ENCODE peak calls at places on chromosomes 4 and X, in ten cellular contexts. T, P, Z, D, S, K, E, L, M and R are unnamed samples.
A peak's percentile ranks its signal among the peaks of the same experiment; 100 is the strongest.

GRCh38 chr4:37737456-37737855 is 51.3 kb upstream of the RELL1 start:
- DNase-seq in P (no peak), M (no peak), T (peak; percentile 52), L (no peak), D (no peak), Z (no peak), S (peak; percentile 58), E (no peak), K (no peak), R (no peak)

GRCh38 chr4:99735822-99736221 is 78.2 kb upstream of the C4orf54 start:
- DNase-seq in K (no peak), E (no peak), P (no peak), T (no peak), L (no peak), M (no peak), D (no peak), S (no peak), Z (no peak), R (no peak)

GRCh38 chrX:118345045-118345400 is 883 bp upstream of the WDR44 start:
- DNase-seq in Z (no peak), M (no peak), K (no peak), S (no peak), P (peak; percentile 14), D (no peak), L (peak; percentile 47), E (no peak), T (no peak), R (no peak)

GRCh38 chr4:6093671-6094070 is 75.4 kb upstream of the C4orf50 start:
- DNase-seq in M (no peak), Z (no peak), P (no peak), L (no peak), E (no peak), D (no peak), T (no peak), S (no peak), K (no peak), R (no peak)

GRCh38 chrX:17590892-17591740 is 146.2 kb upstream of the SCML1 start:
- DNase-seq in M (no peak), K (peak; percentile 64), D (peak; percentile 44), S (peak; percentile 78), Z (no peak), L (peak; percentile 65), T (peak; percentile 80), E (peak; percentile 54), P (peak; percentile 23), R (peak; percentile 54)

GRCh38 chr4:182219400-182219799 is 23.8 kb upstream of the TENM3 start:
- DNase-seq in Z (no peak), L (no peak), M (no peak), P (no peak), K (no peak), D (no peak), S (peak; percentile 67), T (peak; percentile 56), E (no peak), R (no peak)

GRCh38 chr4:80334568-80334967 is 962 bp upstream of the CFAP299 start:
- DNase-seq in K (no peak), M (no peak), D (no peak), S (no peak), T (no peak), P (no peak), Z (no peak), L (no peak), E (no peak), R (no peak)

GRCh38 chr4:15996773-15997172 is 33.8 kb upstream of the FGFBP2 start:
- DNase-seq in T (peak; percentile 3), M (no peak), D (no peak), K (no peak), Z (peak; percentile 66), S (peak; percentile 15), L (no peak), P (peak; percentile 28), E (no peak), R (no peak)

GRCh38 chrX:15334561-15334960 is 762 bp downstream of the PIGA start:
- DNase-seq in L (no peak), Z (no peak), K (no peak), T (peak; percentile 19), P (peak; percentile 13), M (no peak), D (no peak), E (no peak), S (peak; percentile 48), R (peak; percentile 9)

GRCh38 chr4:160352637-160353036 is 1249.8 kb downstream of the RAPGEF2 start:
- DNase-seq in P (no peak), D (no peak), M (no peak), T (no peak), K (no peak), Z (no peak), L (peak; percentile 48), E (no peak), S (no peak), R (no peak)

GRCh38 chr4:163273922-163274321 is 58.5 kb downstream of the NPY1R start:
- DNase-seq in P (no peak), K (no peak), T (no peak), E (no peak), M (no peak), D (no peak), S (no peak), Z (no peak), L (no peak), R (no peak)

GRCh38 chrX:133546441-133546840 is 131.2 kb upstream of the GPC4 start:
- DNase-seq in T (no peak), M (no peak), P (no peak), D (no peak), E (no peak), K (no peak), L (no peak), S (no peak), Z (no peak), R (no peak)

GRCh38 chrX:66163447-66163846 is 600 bp upstream of the HEPH start:
- DNase-seq in K (no peak), M (no peak), S (no peak), Z (no peak), T (no peak), L (no peak), E (no peak), D (no peak), P (no peak), R (no peak)

GRCh38 chr4:89254847-89255246 is 52.8 kb downstream of the GPRIN3 start:
- DNase-seq in L (peak; percentile 12), K (peak; percentile 50), T (no peak), E (no peak), P (peak; percentile 35), D (no peak), M (peak; percentile 39), Z (peak; percentile 64), S (peak; percentile 36), R (peak; percentile 63)

GRCh38 chrX:83501540-83501939 is 6.5 kb upstream of the POU3F4 start:
- DNase-seq in E (no peak), L (no peak), P (no peak), S (no peak), M (no peak), T (no peak), Z (no peak), K (no peak), D (no peak), R (no peak)

GRCh38 chr4:139933541-139933940 is 220.4 kb downstream of the MAML3 start:
- DNase-seq in L (peak; percentile 68), K (no peak), D (no peak), P (no peak), M (no peak), Z (no peak), E (no peak), S (no peak), T (no peak), R (no peak)

GRCh38 chr4:13328591-13328990 is 155.5 kb downstream of the RAB28 start:
- DNase-seq in P (no peak), T (no peak), D (no peak), S (peak; percentile 38), L (no peak), Z (no peak), K (no peak), E (no peak), M (no peak), R (peak; percentile 49)

GRCh38 chrX:15311119-15311518 is 4.3 kb downstream of the ASB11 start:
- DNase-seq in Z (no peak), T (no peak), S (no peak), L (no peak), P (no peak), E (no peak), M (no peak), K (no peak), D (no peak), R (no peak)

GRCh38 chr4:15250021-15250441 is 177.8 kb upstream of the C1QTNF7 start:
- DNase-seq in D (no peak), T (peak; percentile 34), M (no peak), Z (no peak), P (no peak), K (no peak), E (no peak), L (no peak), S (peak; percentile 27), R (no peak)

GRCh38 chrX:114619874-114620273 is 36.0 kb downstream of the HTR2C start:
- DNase-seq in E (peak; percentile 4), D (no peak), T (no peak), Z (no peak), K (peak; percentile 7), P (peak; percentile 6), M (no peak), L (no peak), S (peak; percentile 0), R (peak; percentile 13)